ENCODE peak calls at places on chromosomes 7 and 10, in four cellular contexts. Q is WTC11, W is transverse colon, P is uterus. Y is an unnamed sample.

GRCh38 chr10:85548038-85548437 is 818.6 kb downstream of the GRID1 start:
- DNase-seq in W (peak; percentile 32), P (no peak), Q (no peak), Y (peak; percentile 50)

GRCh38 chr7:52302765-52303520 is 732.5 kb upstream of the POM121L12 start:
- DNase-seq in P (no peak), W (no peak), Q (no peak), Y (no peak)

GRCh38 chr10:16828114-16828568 is 10.9 kb upstream of the RSU1 start:
- DNase-seq in P (peak; percentile 66), W (peak; percentile 59), Q (peak; percentile 54), Y (no peak)

GRCh38 chr10:96287392-96288105 is 16.2 kb upstream of the BLNK start:
- DNase-seq in Q (no peak), P (no peak), W (no peak), Y (no peak)

GRCh38 chr10:48364659-48365405 is 58.4 kb downstream of the MAPK8 start:
- DNase-seq in P (no peak), W (no peak), Q (no peak), Y (peak; percentile 5)

GRCh38 chr10:75111906-75112703 is 649 bp downstream of the SAMD8 start:
- DNase-seq in P (peak; percentile 69), W (peak; percentile 63), Q (peak; percentile 60), Y (peak; percentile 36)

GRCh38 chr10:79176052-79176501 is 107.3 kb downstream of the ZMIZ1 start:
- DNase-seq in W (no peak), P (no peak), Q (no peak), Y (no peak)

GRCh38 chr7:35529713-35530112 is 165.2 kb downstream of the HERPUD2 start:
- DNase-seq in P (no peak), Q (no peak), W (no peak), Y (no peak)

GRCh38 chr10:3573498-3573897 is 211.5 kb downstream of the KLF6 start:
- DNase-seq in P (no peak), Q (no peak), W (no peak), Y (no peak)

GRCh38 chr7:96157856-96158255 is 164.0 kb downstream of the SLC25A13 start:
- DNase-seq in Q (no peak), W (no peak), P (no peak), Y (no peak)

GRCh38 chr7:114084381-114085312 is 165.8 kb upstream of the PPP1R3A start:
- DNase-seq in W (peak; percentile 72), Q (peak; percentile 57), P (peak; percentile 50), Y (peak; percentile 41)

GRCh38 chr10:34526758-34527730 is 288.1 kb downstream of the PARD3 start:
- DNase-seq in W (no peak), P (no peak), Q (no peak), Y (no peak)

GRCh38 chr10:98446656-98447221 is at the start of gene HPS1:
- DNase-seq in Q (peak; percentile 65), P (peak; percentile 71), W (peak; percentile 87), Y (peak; percentile 70)

GRCh38 chr10:16948335-16948734 is 131.1 kb upstream of the RSU1 start:
- DNase-seq in W (no peak), Q (no peak), P (no peak), Y (no peak)

GRCh38 chr10:119516381-119517234 is 25.9 kb downstream of the RGS10 start:
- DNase-seq in P (no peak), W (peak; percentile 49), Q (no peak), Y (no peak)

GRCh38 chr10:85604136-85604725 is 762.4 kb downstream of the GRID1 start:
- DNase-seq in W (no peak), P (no peak), Q (no peak), Y (no peak)

GRCh38 chr7:77903597-77903996 is 105.0 kb downstream of the PHTF2 start:
- DNase-seq in W (no peak), Q (no peak), P (no peak), Y (no peak)

GRCh38 chr7:2008101-2008935 is 224.4 kb downstream of the MAD1L1 start:
- DNase-seq in W (no peak), Q (peak; percentile 14), P (peak; percentile 6), Y (no peak)

GRCh38 chr10:132992433-132993215 is 50.3 kb upstream of the CFAP46 start:
- DNase-seq in W (no peak), Q (no peak), P (no peak), Y (no peak)

GRCh38 chr10:101071266-101071884 is 9.6 kb downstream of the KAZALD1 start:
- DNase-seq in Q (no peak), P (no peak), W (peak; percentile 24), Y (no peak)

GRCh38 chr10:57952741-57953140 is 315.0 kb downstream of the IPMK start:
- DNase-seq in Q (no peak), W (no peak), P (no peak), Y (no peak)

GRCh38 chr7:90850516-90850915 is 254.4 kb downstream of the CDK14 start:
- DNase-seq in W (no peak), Q (no peak), P (no peak), Y (no peak)

GRCh38 chr7:5553298-5553877 is 129.8 kb upstream of the TNRC18 start:
- DNase-seq in P (no peak), Q (no peak), W (peak; percentile 78), Y (no peak)

GRCh38 chr7:17401806-17402627 is 103.6 kb downstream of the AHR start:
- DNase-seq in Q (no peak), P (no peak), W (no peak), Y (no peak)

Y was measured in tibial nerve.